ENCODE peak calls at places on chromosomes 5 and 9, in five cellular contexts. R is endodermal cell, Z is MM.1S, C is cardiac muscle cell, H is mesenchymal stem cell. N is an unnamed sample.

GRCh38 chr9:136572003-136572595 is 26.3 kb upstream of the NOTCH1 start:
- DNase-seq in R (peak; percentile 99), Z (no peak), C (peak; percentile 81), H (peak; percentile 72), N (no peak)

GRCh38 chr5:51378778-51379652 is 4.2 kb upstream of the ISL1 start:
- DNase-seq in R (peak; percentile 79), Z (peak; percentile 86), C (no peak), H (peak; percentile 73), N (no peak)

GRCh38 chr5:155471027-155471426 is 457.5 kb downstream of the KIF4B start:
- DNase-seq in R (no peak), Z (no peak), C (no peak), H (no peak), N (no peak)

GRCh38 chr5:169029661-169030274 is 271.2 kb downstream of the SLIT3 start:
- DNase-seq in R (no peak), Z (no peak), C (no peak), H (no peak), N (no peak)

GRCh38 chr9:96214639-96215038 is 87.3 kb downstream of the HSD17B3 start:
- DNase-seq in R (no peak), Z (no peak), C (no peak), H (no peak), N (no peak)

GRCh38 chr9:136604823-136605525 is 57.7 kb upstream of the EGFL7 start:
- DNase-seq in R (peak; percentile 78), Z (no peak), C (no peak), H (no peak), N (no peak)

GRCh38 chr5:156271569-156271968 is 55.4 kb upstream of the SGCD start:
- DNase-seq in R (no peak), Z (no peak), C (no peak), H (no peak), N (no peak)

GRCh38 chr5:9878196-9878595 is 248.0 kb upstream of the TAS2R1 start:
- DNase-seq in R (no peak), Z (no peak), C (no peak), H (no peak), N (no peak)

GRCh38 chr5:85545129-85545528 is 1072.6 kb upstream of the COX7C start:
- DNase-seq in R (peak; percentile 54), Z (no peak), C (no peak), H (no peak), N (no peak)

GRCh38 chr9:69996947-69997346 is 46.7 kb upstream of the MAMDC2 start:
- DNase-seq in R (no peak), Z (no peak), C (peak; percentile 49), H (peak; percentile 61), N (no peak)

GRCh38 chr5:75571547-75571946 is 39.7 kb upstream of the ANKDD1B start:
- DNase-seq in R (no peak), Z (peak; percentile 37), C (peak; percentile 23), H (no peak), N (no peak)

GRCh38 chr5:124698774-124699173 is 47.7 kb downstream of the ZNF608 start:
- DNase-seq in R (no peak), Z (no peak), C (no peak), H (peak; percentile 77), N (no peak)
- H3K4me1 ChIP-seq in R (peaks cover 19% of the 10 kb centered on the region), Z (peaks cover 8% of the 10 kb centered on the region), C (peaks cover 73% of the 10 kb centered on the region), H (peaks cover 10% of the 10 kb centered on the region), N (no peaks in the 10 kb centered on the region)

DNA sequence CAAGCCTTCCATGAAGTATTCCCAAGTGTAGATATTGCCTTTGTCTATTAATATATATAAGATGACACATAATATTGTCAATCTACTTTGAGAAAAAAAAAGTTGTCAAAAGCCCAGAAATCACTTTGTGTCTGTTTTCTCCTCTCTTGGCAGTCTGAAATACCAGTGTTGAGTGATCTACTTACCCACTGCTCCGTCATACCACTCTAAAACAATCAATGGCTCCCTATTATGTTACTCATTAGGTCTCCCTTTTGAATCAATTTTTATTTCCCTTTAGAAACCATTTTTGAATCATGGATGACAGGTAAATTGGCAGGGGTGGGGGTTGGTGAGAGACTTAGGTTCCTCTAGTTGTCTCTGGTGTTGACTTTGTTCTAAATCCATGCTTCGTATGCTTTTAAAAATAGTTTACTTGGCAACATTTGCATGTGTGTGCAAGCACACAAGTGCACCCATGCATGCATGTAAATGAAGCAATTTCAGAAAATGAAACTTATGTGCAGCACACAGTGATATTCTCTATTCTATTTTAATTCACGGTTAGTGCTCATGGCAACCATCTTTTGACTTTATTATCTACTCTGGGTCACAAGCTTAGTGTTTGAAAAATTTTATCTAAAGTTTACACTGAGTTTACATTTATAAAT is 378.9 kb downstream of the RAB3C start:
- DNase-seq in R (no peak), Z (no peak), C (no peak), H (no peak), N (no peak)
- H3K4me3 ChIP-seq in R (no peak overlapping the region), Z (no peak overlapping the region), C (no peak overlapping the region), H (no peak overlapping the region), N (no peak overlapping the region)

GRCh38 chr5:175859916-175860315 is 11.5 kb upstream of the CPLX2 start:
- DNase-seq in R (no peak), Z (no peak), C (no peak), H (no peak), N (no peak)

GRCh38 chr5:175860531-175861045 is 10.8 kb upstream of the CPLX2 start:
- DNase-seq in R (no peak), Z (no peak), C (no peak), H (no peak), N (no peak)

GRCh38 chr5:175861337-175862130 is 9.8 kb upstream of the CPLX2 start:
- DNase-seq in R (no peak), Z (no peak), C (no peak), H (no peak), N (no peak)

GRCh38 chr5:175863316-175863715 is 8.1 kb upstream of the CPLX2 start:
- DNase-seq in R (no peak), Z (no peak), C (no peak), H (no peak), N (no peak)

GRCh38 chr5:175862131-175863012 is 9.0 kb upstream of the CPLX2 start:
- DNase-seq in R (no peak), Z (no peak), C (no peak), H (no peak), N (no peak)
- H3K27ac ChIP-seq in R (no peak overlapping the region), Z (no peak overlapping the region), C (no peak overlapping the region), H (no peak overlapping the region), N (no peak overlapping the region)

GRCh38 chr5:176900783-176901204 is 1.6 kb upstream of the HK3 start:
- DNase-seq in R (no peak), Z (no peak), C (no peak), H (no peak), N (no peak)

GRCh38 chr5:176902102-176902814 is 3.1 kb upstream of the HK3 start:
- DNase-seq in R (no peak), Z (no peak), C (no peak), H (no peak), N (no peak)

GRCh38 chr5:176904276-176904675 is 5.1 kb upstream of the HK3 start:
- DNase-seq in R (no peak), Z (no peak), C (no peak), H (no peak), N (no peak)

GRCh38 chr5:176901260-176902101 is 2.3 kb upstream of the HK3 start:
- DNase-seq in R (no peak), Z (no peak), C (no peak), H (no peak), N (no peak)

DNA sequence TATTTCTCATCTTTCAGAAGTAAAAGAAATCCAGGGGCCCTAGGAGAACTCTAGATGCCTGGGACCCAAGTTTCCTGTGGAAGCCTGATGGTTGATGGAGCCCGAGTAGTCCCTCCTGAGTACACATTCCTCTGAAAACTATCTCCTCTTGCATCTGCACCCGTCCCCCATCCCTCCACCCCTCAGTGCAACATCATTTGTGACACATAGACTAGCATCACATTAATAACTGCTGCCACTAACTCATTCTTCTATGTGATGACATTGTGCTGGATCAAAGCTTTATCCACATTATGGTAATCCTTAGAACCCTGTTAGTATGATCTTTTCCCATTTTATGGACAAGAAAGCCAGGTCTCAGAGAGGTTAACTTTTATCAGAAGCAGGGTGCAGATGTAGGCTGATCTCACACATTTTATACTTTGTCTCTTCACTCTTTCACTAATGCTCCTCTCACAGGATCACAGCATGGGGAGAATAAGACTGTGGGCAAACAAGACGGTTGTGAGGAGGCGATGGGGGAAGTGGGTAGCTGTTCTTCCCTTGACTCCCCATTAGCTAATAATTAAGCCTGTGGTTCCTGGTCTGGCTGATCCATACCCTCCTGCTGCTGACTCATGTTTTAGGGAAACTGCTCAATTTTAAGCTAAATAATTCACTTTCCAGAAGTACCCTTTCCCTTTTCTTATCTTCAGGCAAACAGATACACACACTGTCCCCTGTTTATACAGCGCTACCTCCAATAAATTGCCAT is 3.9 kb upstream of the HK3 start:
- DNase-seq in R (no peak), Z (no peak), C (no peak), H (no peak), N (no peak)
- H3K4me1 ChIP-seq in R (peaks cover 6% of the 10 kb centered on the region), Z (no peaks in the 10 kb centered on the region), C (no peaks in the 10 kb centered on the region), H (peaks cover 23% of the 10 kb centered on the region), N (peaks cover 5% of the 10 kb centered on the region)

GRCh38 chr9:97695390-97695789 is 1.8 kb downstream of the XPA start:
- DNase-seq in R (no peak), Z (no peak), C (no peak), H (no peak), N (no peak)
- H3K4me3 ChIP-seq in R (peak overlapping the region; percentile 91), Z (peak overlapping the region; percentile 82), C (no peak overlapping the region), H (no peak overlapping the region), N (peak overlapping the region; percentile 70)

GRCh38 chr5:149664666-149665415 is 65.3 kb upstream of the PPARGC1B start:
- DNase-seq in R (no peak), Z (no peak), C (no peak), H (no peak), N (no peak)
- H3K27ac ChIP-seq in R (no peak overlapping the region), Z (no peak overlapping the region), C (no peak overlapping the region), H (no peak overlapping the region), N (no peak overlapping the region)

DNA sequence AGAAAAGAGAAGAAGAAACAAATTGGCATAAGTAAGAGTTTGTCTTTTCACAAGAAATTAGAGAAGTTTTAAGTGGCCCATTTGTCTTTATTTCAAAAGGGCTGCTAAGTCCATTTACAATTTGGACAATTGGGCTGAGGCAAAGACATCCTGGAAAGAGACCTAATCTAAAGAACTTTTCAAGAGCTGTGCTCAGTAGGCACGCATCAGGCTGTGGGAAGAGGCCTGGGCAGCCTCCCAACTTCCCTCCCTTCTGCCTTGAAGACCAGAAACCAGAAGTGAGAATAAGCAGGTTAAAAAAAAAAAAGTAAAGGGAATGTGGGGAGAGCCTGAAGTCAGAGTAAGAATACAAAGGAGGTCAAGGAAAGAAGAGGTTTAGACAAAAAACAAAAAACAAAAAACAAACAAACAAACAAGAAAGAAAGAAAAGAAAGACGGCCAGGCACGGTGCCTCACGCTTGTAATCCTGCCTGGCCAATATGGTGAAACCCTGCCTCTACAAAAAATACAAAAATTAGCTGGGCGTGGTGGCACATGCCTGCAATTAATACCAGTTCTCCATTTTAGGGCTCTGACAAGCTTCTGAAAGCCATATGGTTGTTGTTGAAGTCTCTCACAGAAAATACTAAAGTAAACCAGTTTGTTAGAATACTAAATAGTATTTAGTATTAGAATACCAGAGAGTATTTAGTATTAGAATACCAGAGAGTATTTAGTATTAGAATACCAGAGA is 47.9 kb upstream of the CEP78 start:
- DNase-seq in R (no peak), Z (no peak), C (peak; percentile 66), H (no peak), N (no peak)
- H3K4me1 ChIP-seq in R (no peaks in the 10 kb centered on the region), Z (peaks cover 5% of the 10 kb centered on the region), C (no peaks in the 10 kb centered on the region), H (no peaks in the 10 kb centered on the region), N (no peaks in the 10 kb centered on the region)

DNA sequence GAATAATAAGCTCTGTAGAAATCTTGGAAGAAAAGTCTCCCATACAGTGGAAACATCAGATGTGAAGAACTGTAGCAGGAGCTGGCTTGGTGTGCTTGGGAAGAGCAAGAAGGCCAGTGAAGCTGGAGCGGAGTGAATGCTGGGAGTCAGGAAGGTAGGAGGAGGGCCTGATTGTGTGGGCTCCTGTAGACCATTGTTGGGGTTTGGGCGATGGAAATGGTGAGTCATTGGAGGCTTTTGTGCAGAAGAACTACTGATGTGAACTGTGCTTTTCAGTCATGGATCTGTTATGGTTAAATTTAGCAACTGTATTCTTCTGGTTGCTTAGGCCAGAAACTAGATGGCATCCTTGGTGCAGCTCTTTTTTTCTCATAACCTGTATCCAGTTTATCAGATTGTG is 2.3 kb downstream of the ICE1 start:
- DNase-seq in R (no peak), Z (no peak), C (no peak), H (no peak), N (no peak)
- H3K4me3 ChIP-seq in R (peak overlapping the region; percentile 95), Z (no peak overlapping the region), C (no peak overlapping the region), H (no peak overlapping the region), N (no peak overlapping the region)

N was measured in effector memory CD4-positive, alpha-beta T cell.